ENCODE peak calls at places on chromosome 18, in six cellular contexts. R, X, E, G, S and A are unnamed samples.

GRCh38 chr18:69982417-69982816 is 34.7 kb upstream of the CD226 start:
- ATAC-seq in R (no peak), X (no peak), E (no peak), G (no peak), S (no peak), A (no peak)

GRCh38 chr18:2976733-2977132 is 36.2 kb downstream of the LPIN2 start:
- ATAC-seq in R (no peak), X (no peak), E (no peak), G (no peak), S (no peak), A (no peak)

GRCh38 chr18:44107187-44107586 is 573.5 kb upstream of the SETBP1 start:
- ATAC-seq in R (no peak), X (no peak), E (no peak), G (no peak), S (no peak), A (no peak)

GRCh38 chr18:6294119-6294784 is 120.5 kb downstream of the L3MBTL4 start:
- ATAC-seq in R (peak; percentile 76), X (peak; percentile 84), E (no peak), G (no peak), S (no peak), A (no peak)

GRCh38 chr18:59484796-59485328 is 125.8 kb upstream of the LMAN1 start:
- ATAC-seq in R (no peak), X (peak; percentile 42), E (peak; percentile 27), G (no peak), S (no peak), A (peak; percentile 75)

GRCh38 chr18:45058076-45058475 is 377.4 kb downstream of the SETBP1 start:
- ATAC-seq in R (no peak), X (no peak), E (no peak), G (no peak), S (no peak), A (no peak)

GRCh38 chr18:59851784-59852399 is 47.9 kb upstream of the PMAIP1 start:
- ATAC-seq in R (peak; percentile 36), X (no peak), E (no peak), G (no peak), S (no peak), A (no peak)

GRCh38 chr18:3808985-3809780 is 359.2 kb downstream of the TGIF1 start:
- ATAC-seq in R (no peak), X (no peak), E (no peak), G (no peak), S (no peak), A (no peak)

GRCh38 chr18:66344227-66344626 is 259.7 kb downstream of the CDH19 start:
- ATAC-seq in R (no peak), X (no peak), E (no peak), G (no peak), S (no peak), A (no peak)

GRCh38 chr18:45009766-45010165 is 329.1 kb downstream of the SETBP1 start:
- ATAC-seq in R (no peak), X (no peak), E (no peak), G (no peak), S (no peak), A (no peak)

GRCh38 chr18:44265437-44265836 is 415.3 kb upstream of the SETBP1 start:
- ATAC-seq in R (no peak), X (no peak), E (no peak), G (no peak), S (no peak), A (no peak)

GRCh38 chr18:31643003-31643402 is 41.4 kb downstream of the B4GALT6 start:
- ATAC-seq in R (peak; percentile 63), X (no peak), E (no peak), G (no peak), S (no peak), A (no peak)

GRCh38 chr18:23835076-23835475 is 145.8 kb downstream of the LAMA3 start:
- ATAC-seq in R (no peak), X (no peak), E (peak; percentile 41), G (no peak), S (peak; percentile 66), A (peak; percentile 27)

GRCh38 chr18:58338141-58338540 is 290.8 kb downstream of the ALPK2 start:
- ATAC-seq in R (no peak), X (no peak), E (no peak), G (no peak), S (peak; percentile 49), A (no peak)

GRCh38 chr18:58337285-58337684 is 291.6 kb downstream of the ALPK2 start:
- ATAC-seq in R (no peak), X (peak; percentile 55), E (no peak), G (no peak), S (peak; percentile 55), A (no peak)

GRCh38 chr18:58337688-58338087 is 291.2 kb downstream of the ALPK2 start:
- ATAC-seq in R (no peak), X (peak; percentile 31), E (no peak), G (no peak), S (peak; percentile 88), A (no peak)

GRCh38 chr18:58336605-58337004 is 292.3 kb downstream of the ALPK2 start:
- ATAC-seq in R (peak; percentile 37), X (no peak), E (no peak), G (no peak), S (peak; percentile 38), A (no peak)

GRCh38 chr18:58338961-58339722 is 289.7 kb downstream of the ALPK2 start:
- ATAC-seq in R (no peak), X (peak; percentile 78), E (no peak), G (no peak), S (no peak), A (peak; percentile 53)
- H3K4me1 ChIP-seq in R (no peaks in the 10 kb centered on the region), X (no peaks in the 10 kb centered on the region), E (peaks cover 16% of the 10 kb centered on the region), G (no peaks in the 10 kb centered on the region), S (peaks cover 16% of the 10 kb centered on the region), A (no peaks in the 10 kb centered on the region)

GRCh38 chr18:40440088-40440487 is 1514.9 kb upstream of the PIK3C3 start:
- ATAC-seq in R (no peak), X (no peak), E (no peak), G (no peak), S (no peak), A (no peak)

DNA sequence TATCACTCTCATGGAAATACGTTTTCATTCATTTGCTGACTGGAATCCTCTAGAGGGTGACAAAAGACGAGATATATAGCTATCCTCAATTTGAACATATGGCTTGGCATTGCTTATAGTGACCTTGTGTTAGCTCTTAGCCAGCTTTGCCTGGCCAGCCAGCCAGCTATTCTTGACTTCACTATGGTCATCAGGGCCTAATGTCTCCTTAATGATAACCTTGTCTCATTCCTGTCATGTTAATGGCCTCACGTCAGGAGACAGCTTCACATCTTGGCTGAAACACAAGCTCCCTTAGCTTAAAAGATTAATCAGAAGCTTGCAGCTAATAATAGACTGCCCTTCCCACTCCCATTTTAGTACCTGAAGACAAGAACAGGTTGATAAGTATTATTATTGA is 1517.5 kb upstream of the PIK3C3 start:
- ATAC-seq in R (no peak), X (peak; percentile 84), E (no peak), G (no peak), S (no peak), A (no peak)
- H3K27ac ChIP-seq in R (no peak overlapping the region), X (no peak overlapping the region), E (peak overlapping the region; percentile 56), G (no peak overlapping the region), S (no peak overlapping the region), A (no peak overlapping the region)

DNA sequence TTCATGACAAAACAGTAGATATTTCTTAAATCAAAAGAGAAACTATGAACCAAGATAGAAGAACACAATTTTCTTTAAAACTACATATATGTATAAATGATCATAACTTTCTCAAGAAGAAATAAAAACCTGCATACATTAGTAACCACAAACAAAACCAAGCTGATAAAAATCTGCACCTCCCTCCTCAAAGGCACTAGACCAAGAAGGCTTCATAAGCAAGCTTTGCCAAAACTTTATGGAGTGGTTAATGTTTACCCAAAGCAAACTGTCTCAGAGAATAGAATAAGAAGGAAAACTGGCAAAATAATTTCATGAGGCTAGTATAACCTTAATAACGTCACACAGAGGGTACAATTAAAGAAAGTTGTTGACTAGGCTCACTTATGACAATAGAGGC is 138.3 kb downstream of the ZBTB7C start:
- ATAC-seq in R (no peak), X (no peak), E (no peak), G (no peak), S (no peak), A (no peak)
- H3K4me1 ChIP-seq in R (no peaks in the 10 kb centered on the region), X (no peaks in the 10 kb centered on the region), E (no peaks in the 10 kb centered on the region), G (no peaks in the 10 kb centered on the region), S (peaks cover 5% of the 10 kb centered on the region), A (no peaks in the 10 kb centered on the region)

GRCh38 chr18:22666411-22666940 is 248.8 kb upstream of the CTAGE1 start:
- ATAC-seq in R (no peak), X (no peak), E (no peak), G (no peak), S (no peak), A (no peak)
- H3K27ac ChIP-seq in R (no peak overlapping the region), X (no peak overlapping the region), E (no peak overlapping the region), G (no peak overlapping the region), S (no peak overlapping the region), A (peak overlapping the region; percentile 11)

DNA sequence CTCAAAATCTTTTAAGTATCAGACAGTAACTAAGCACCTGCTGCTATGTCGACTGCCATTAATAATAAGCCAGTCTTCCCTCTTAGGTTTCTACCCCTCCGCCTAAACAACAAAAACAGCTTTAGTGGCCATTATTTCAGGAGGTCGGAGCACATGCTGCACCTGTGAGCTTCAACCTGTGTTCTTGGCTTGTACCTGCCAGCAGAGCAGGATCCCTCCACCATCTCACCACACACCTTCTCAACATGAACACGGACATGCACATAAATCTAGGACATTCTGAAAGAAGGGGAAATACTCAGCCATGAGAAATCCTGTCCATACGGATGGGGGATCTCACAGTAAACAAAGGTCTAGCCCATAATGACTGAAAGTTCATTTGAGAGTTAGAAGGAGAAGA is 3.7 kb downstream of the CYB5A start:
- ATAC-seq in R (no peak), X (no peak), E (no peak), G (no peak), S (no peak), A (no peak)
- H3K4me1 ChIP-seq in R (peaks cover 64% of the 10 kb centered on the region), X (peaks cover 8% of the 10 kb centered on the region), E (peaks cover 3% of the 10 kb centered on the region), G (peaks cover 10% of the 10 kb centered on the region), S (peaks cover 21% of the 10 kb centered on the region), A (peaks cover 25% of the 10 kb centered on the region)